ENCODE peak calls at places on chromosomes 5 and 9, in eight cellular contexts. J, K, S, Q, A, P, F and Y are unnamed samples.

GRCh38 chr5:61468483-61468865 is 136.4 kb downstream of the ZSWIM6 start:
- DNase-seq in S (no peak), P (no peak), J (no peak), K (no peak), Q (peak), F (no peak), A (no peak), Y (no peak)

GRCh38 chr5:160342413-160342941 is 27.9 kb downstream of the C1QTNF2 start:
- DNase-seq in K (no peak), Q (no peak), J (no peak), S (no peak), F (peak), P (peak), A (no peak), Y (no peak)

GRCh38 chr9:91809581-91810285 is 140.3 kb downstream of the ROR2 start:
- DNase-seq in J (no peak), F (peak), Q (no peak), A (no peak), P (peak), S (peak), K (no peak), Y (no peak)

GRCh38 chr9:130465383-130466096 is 20.8 kb downstream of the ASS1 start:
- DNase-seq in K (no peak), A (no peak), J (no peak), F (no peak), P (no peak), Q (no peak), S (no peak), Y (no peak)

GRCh38 chr5:28729067-28729466 is 1690.7 kb upstream of the CDH9 start:
- DNase-seq in F (no peak), S (no peak), K (no peak), J (no peak), P (no peak), A (no peak), Q (no peak), Y (no peak)

GRCh38 chr5:60382761-60383160 is 317.2 kb downstream of the DEPDC1B start:
- DNase-seq in K (no peak), P (peak), F (peak), A (no peak), S (no peak), J (no peak), Q (peak), Y (no peak)

GRCh38 chr9:117720555-117720954 is 16.4 kb downstream of the TLR4 start:
- DNase-seq in P (peak), Q (no peak), F (no peak), A (peak), K (no peak), J (no peak), S (peak), Y (no peak)

GRCh38 chr9:17802249-17802857 is 223.5 kb downstream of the SH3GL2 start:
- DNase-seq in J (no peak), F (peak), Q (peak), K (no peak), A (no peak), P (peak), S (no peak), Y (no peak)

GRCh38 chr5:73783823-73784222 is 157.8 kb downstream of the ARHGEF28 start:
- DNase-seq in S (no peak), K (no peak), A (no peak), J (no peak), P (peak), Q (peak), F (peak), Y (no peak)

GRCh38 chr5:100838048-100838473 is 65.0 kb downstream of the ST8SIA4 start:
- DNase-seq in P (no peak), J (no peak), S (no peak), K (no peak), Q (no peak), F (peak), A (no peak), Y (no peak)

GRCh38 chr5:134084166-134084565 is 30.3 kb upstream of the TCF7 start:
- DNase-seq in P (no peak), S (no peak), J (no peak), F (no peak), Q (no peak), A (no peak), K (no peak), Y (no peak)

GRCh38 chr9:82147798-82148440 is 159.3 kb downstream of the SPATA31D1 start:
- DNase-seq in A (no peak), F (no peak), J (no peak), Q (no peak), P (peak), K (no peak), S (no peak), Y (no peak)

GRCh38 chr9:112831281-112831851 is 59.3 kb downstream of the SLC46A2 start:
- DNase-seq in A (no peak), S (no peak), K (no peak), J (no peak), F (peak), P (peak), Q (no peak), Y (no peak)

GRCh38 chr5:79875230-79875629 is 115.8 kb downstream of the MTX3 start:
- DNase-seq in F (no peak), J (no peak), Q (no peak), K (no peak), S (no peak), A (no peak), P (peak), Y (no peak)

GRCh38 chr9:74645007-74645639 is 148.0 kb downstream of the RORB start:
- DNase-seq in S (no peak), P (peak), Q (peak), A (no peak), K (no peak), F (peak), J (no peak), Y (no peak)

GRCh38 chr5:100772011-100772410 is 131.1 kb downstream of the ST8SIA4 start:
- DNase-seq in Q (no peak), S (no peak), K (no peak), F (no peak), J (no peak), A (no peak), P (no peak), Y (no peak)

GRCh38 chr5:107571621-107572489 is 98.9 kb downstream of the EFNA5 start:
- DNase-seq in K (peak), J (peak), Q (peak), S (peak), P (peak), A (peak), F (peak), Y (peak)
- TF ChIP-seq CTCF in K (peak), J (peak), Q (peak), S (peak), P (peak), A (peak), F (peak), Y (peak)

GRCh38 chr5:140113699-140114263 is at the start of gene PURA:
- DNase-seq in S (peak), K (peak), F (peak), P (peak), A (peak), J (no peak), Q (peak), Y (peak)
- TF ChIP-seq CTCF in S (no peak), K (no peak), F (no peak), P (no peak), A (no peak), J (no peak), Q (peak), Y (peak)

GRCh38 chr9:30198463-30199309 is 2185.8 kb upstream of the ACO1 start:
- DNase-seq in J (no peak), K (no peak), S (no peak), P (no peak), Q (no peak), A (no peak), F (no peak), Y (no peak)
- TF ChIP-seq CTCF in J (no peak), K (no peak), S (no peak), P (no peak), Q (no peak), A (no peak), F (no peak), Y (no peak)

GRCh38 chr5:120082316-120083068 is 381.6 kb upstream of the PRR16 start:
- DNase-seq in K (no peak), P (no peak), Q (no peak), A (no peak), S (no peak), F (peak), J (no peak), Y (no peak)
- TF ChIP-seq CTCF in K (no peak), P (no peak), Q (no peak), A (no peak), S (no peak), F (peak), J (no peak), Y (no peak)

DNA sequence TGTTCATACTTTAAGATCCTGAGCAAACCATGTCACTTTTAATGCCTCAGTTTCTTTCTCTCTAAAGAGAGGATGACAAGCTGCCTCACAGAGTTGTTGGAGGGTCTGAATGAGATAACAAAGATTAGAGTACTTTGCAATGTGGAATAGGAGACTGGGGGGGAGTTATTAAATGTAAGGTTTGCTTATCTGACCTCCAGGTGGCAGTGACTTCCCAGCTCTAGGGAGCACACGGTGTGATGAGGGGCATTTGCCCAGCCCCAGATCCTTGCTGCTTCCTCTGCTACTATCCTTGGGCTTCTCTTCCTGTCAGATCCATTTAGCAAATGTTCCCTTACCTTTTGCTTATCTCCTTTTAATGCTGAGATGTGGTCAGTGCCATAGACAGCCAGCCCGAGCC is 30.7 kb downstream of the ENHO start:
- DNase-seq in Q (peak), J (no peak), P (no peak), F (no peak), K (no peak), S (no peak), A (no peak), Y (no peak)
- TF ChIP-seq CTCF in Q (peak), J (no peak), P (no peak), F (peak), K (no peak), S (no peak), A (no peak), Y (no peak)

GRCh38 chr5:173317852-173318251 is 10.4 kb downstream of the STC2 start:
- DNase-seq in A (no peak), J (no peak), P (no peak), K (no peak), F (no peak), S (no peak), Q (no peak), Y (no peak)

GRCh38 chr5:173316463-173317020 is 11.7 kb downstream of the STC2 start:
- DNase-seq in P (no peak), J (no peak), A (no peak), K (no peak), Q (no peak), F (no peak), S (no peak), Y (no peak)

GRCh38 chr5:173315495-173316352 is 12.5 kb downstream of the STC2 start:
- DNase-seq in A (no peak), S (peak), Q (no peak), F (peak), P (peak), J (no peak), K (no peak), Y (peak)

GRCh38 chr5:173318338-173318737 is 9.9 kb downstream of the STC2 start:
- DNase-seq in K (no peak), P (no peak), F (no peak), J (no peak), Q (no peak), S (no peak), A (no peak), Y (no peak)

GRCh38 chr5:173317091-173317685 is 11.0 kb downstream of the STC2 start:
- DNase-seq in A (no peak), Q (no peak), F (no peak), K (no peak), P (no peak), S (peak), J (no peak), Y (no peak)
- TF ChIP-seq CTCF in A (no peak), Q (no peak), F (no peak), K (no peak), P (no peak), S (no peak), J (no peak), Y (no peak)

GRCh38 chr9:99820330-99821186 is 1.1 kb upstream of the NR4A3 start:
- DNase-seq in Q (peak), P (peak), J (peak), S (peak), A (no peak), F (peak), K (peak), Y (no peak)

GRCh38 chr9:99822596-99823391 is 1.1 kb downstream of the NR4A3 start:
- DNase-seq in P (peak), F (peak), J (no peak), S (no peak), K (no peak), Q (peak), A (peak), Y (no peak)

GRCh38 chr9:99819484-99820329 is 2.0 kb upstream of the NR4A3 start:
- DNase-seq in P (peak), Q (peak), J (peak), F (peak), K (peak), A (peak), S (peak), Y (peak)

GRCh38 chr9:99822096-99822595 is 461 bp downstream of the NR4A3 start:
- DNase-seq in F (no peak), Q (no peak), K (no peak), P (no peak), A (no peak), S (peak), J (no peak), Y (no peak)

GRCh38 chr9:99821187-99822095 is at the start of gene NR4A3:
- DNase-seq in P (peak), F (peak), Q (peak), A (peak), K (peak), S (peak), J (peak), Y (peak)
- TF ChIP-seq CTCF in P (peak), F (no peak), Q (no peak), A (peak), K (peak), S (peak), J (peak), Y (no peak)

GRCh38 chr9:89175739-89176360 is 2.8 kb downstream of the SHC3 start:
- DNase-seq in K (no peak), J (no peak), F (no peak), S (no peak), P (peak), Q (no peak), A (no peak), Y (no peak)
- TF ChIP-seq CTCF in K (no peak), J (no peak), F (no peak), S (no peak), P (peak), Q (no peak), A (no peak), Y (no peak)

GRCh38 chr5:66680227-66680626 is 84.0 kb downstream of the MAST4 start:
- DNase-seq in Q (no peak), J (no peak), S (no peak), F (no peak), A (no peak), K (no peak), P (no peak), Y (no peak)

GRCh38 chr5:66675369-66675768 is 79.2 kb downstream of the MAST4 start:
- DNase-seq in A (no peak), J (no peak), F (no peak), Q (no peak), K (no peak), S (no peak), P (no peak), Y (no peak)

GRCh38 chr5:66684663-66685062 is 88.5 kb downstream of the MAST4 start:
- DNase-seq in S (no peak), Q (no peak), P (no peak), J (no peak), F (no peak), K (no peak), A (no peak), Y (no peak)

GRCh38 chr5:66680804-66681203 is 84.6 kb downstream of the MAST4 start:
- DNase-seq in Q (no peak), F (no peak), S (no peak), A (no peak), K (no peak), J (no peak), P (no peak), Y (no peak)
- TF ChIP-seq CTCF in Q (no peak), F (no peak), S (no peak), A (no peak), K (no peak), J (no peak), P (peak), Y (no peak)

DNA sequence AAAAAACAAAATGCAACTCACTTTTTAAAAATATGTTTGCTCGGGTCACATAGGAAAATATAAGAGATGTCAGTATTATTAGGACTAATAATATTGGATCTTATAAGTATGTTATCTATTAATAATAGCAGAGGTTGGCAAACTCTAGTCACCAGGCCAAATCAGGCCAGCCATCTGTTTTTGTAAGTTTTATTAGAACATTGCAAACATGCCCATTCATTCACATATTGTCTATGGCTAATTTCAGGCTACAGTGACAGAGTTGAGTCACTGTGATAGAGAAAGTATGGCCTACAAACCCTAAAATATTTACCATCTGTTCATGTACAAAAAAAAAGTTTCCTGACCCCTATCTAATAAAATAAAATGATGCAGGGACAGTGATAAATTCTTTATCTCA is 97.7 kb upstream of the CDH6 start:
- DNase-seq in P (no peak), S (no peak), A (no peak), K (no peak), F (no peak), J (no peak), Q (no peak), Y (no peak)
- TF ChIP-seq CTCF in P (no peak), S (no peak), A (no peak), K (no peak), F (no peak), J (no peak), Q (no peak), Y (no peak)